ENCODE peak calls at places on chromosomes 12 and 14, in nine cellular contexts. X is A549, Q is cardiac fibroblast, I is body of pancreas, A is uterus, S is lower leg skin, E is coronary artery, H is left lung, Y is fibroblast of mammary gland. P is an unnamed sample.

GRCh38 chr12:76199808-76200207 is 115.3 kb upstream of the NAP1L1 start:
- DNase-seq in X (no peak), Q (peak; percentile 74), I (peak; percentile 6), A (no peak), S (no peak), E (no peak), H (no peak), Y (peak; percentile 73), P (no peak)

GRCh38 chr14:94689218-94689984 is 77.2 kb downstream of the SERPINA3 start:
- DNase-seq in X (peak; percentile 38), Q (peak; percentile 55), I (peak; percentile 79), A (peak; percentile 71), S (peak; percentile 21), E (no peak), H (peak; percentile 86), Y (peak; percentile 33), P (peak; percentile 14)

GRCh38 chr14:95482967-95483842 is 33.2 kb downstream of the SYNE3 start:
- DNase-seq in X (peak; percentile 67), Q (peak; percentile 83), I (peak; percentile 33), A (peak; percentile 86), S (peak; percentile 81), E (peak; percentile 93), H (peak; percentile 85), Y (peak; percentile 98), P (peak; percentile 84)

GRCh38 chr12:2605301-2605700 is 189.5 kb upstream of the FKBP4 start:
- DNase-seq in X (no peak), Q (no peak), I (no peak), A (no peak), S (no peak), E (no peak), H (peak; percentile 19), Y (no peak), P (no peak)

GRCh38 chr12:94326727-94327126 is 132.9 kb downstream of the CEP83 start:
- DNase-seq in X (no peak), Q (peak; percentile 91), I (no peak), A (no peak), S (no peak), E (no peak), H (no peak), Y (peak; percentile 79), P (peak; percentile 18)

GRCh38 chr12:107317751-107318553 is 224.6 kb upstream of the CRY1 start:
- DNase-seq in X (peak; percentile 91), Q (peak; percentile 87), I (peak; percentile 92), A (no peak), S (peak; percentile 75), E (no peak), H (peak; percentile 94), Y (peak; percentile 65), P (peak; percentile 97)

GRCh38 chr14:71523630-71524320 is 408.5 kb upstream of the RGS6 start:
- DNase-seq in X (no peak), Q (no peak), I (no peak), A (no peak), S (no peak), E (no peak), H (no peak), Y (peak; percentile 42), P (no peak)

GRCh38 chr12:3142386-3142785 is 65.2 kb downstream of the TSPAN9 start:
- DNase-seq in X (no peak), Q (no peak), I (no peak), A (no peak), S (no peak), E (no peak), H (no peak), Y (no peak), P (no peak)

GRCh38 chr12:15928345-15928744 is 17.2 kb downstream of the DERA start:
- DNase-seq in X (peak; percentile 42), Q (peak; percentile 95), I (no peak), A (no peak), S (no peak), E (no peak), H (no peak), Y (peak; percentile 87), P (peak; percentile 81)

GRCh38 chr12:6264402-6265037 is 46.0 kb upstream of the PLEKHG6 start:
- DNase-seq in X (no peak), Q (no peak), I (peak; percentile 37), A (no peak), S (no peak), E (no peak), H (no peak), Y (no peak), P (no peak)

GRCh38 chr12:2804390-2805145 is 7.9 kb upstream of the ITFG2 start:
- DNase-seq in X (no peak), Q (peak; percentile 70), I (peak; percentile 42), A (peak; percentile 52), S (no peak), E (no peak), H (no peak), Y (peak; percentile 68), P (no peak)

GRCh38 chr14:54398028-54398368 is 1.2 kb downstream of the CDKN3 start:
- DNase-seq in X (no peak), Q (no peak), I (no peak), A (no peak), S (no peak), E (no peak), H (no peak), Y (no peak), P (no peak)
- H3K4me3 ChIP-seq in X (peak overlapping the region; percentile 78), Q (no peak overlapping the region), I (no peak overlapping the region), A (no peak overlapping the region), S (no peak overlapping the region), E (no peak overlapping the region), H (no peak overlapping the region), Y (peak overlapping the region; percentile 73), P (no peak overlapping the region)

GRCh38 chr12:79420146-79420618 is 270.6 kb downstream of the PAWR start:
- DNase-seq in X (peak; percentile 82), Q (peak; percentile 95), I (no peak), A (no peak), S (no peak), E (no peak), H (no peak), Y (peak; percentile 84), P (peak; percentile 77)
- TF ChIP-seq CTCF in X (peak; percentile 81), Q (peak; percentile 51), I (peak; percentile 26), A (peak; percentile 62), S (no peak), E (peak; percentile 31), H (peak; percentile 32), Y (peak; percentile 64), P (peak; percentile 66)

GRCh38 chr14:102140750-102141145 is 1.1 kb downstream of the WDR20 start:
- DNase-seq in X (no peak), Q (no peak), I (no peak), A (no peak), S (no peak), E (no peak), H (no peak), Y (no peak), P (no peak)

GRCh38 chr14:102140027-102140749 is 491 bp downstream of the WDR20 start:
- DNase-seq in X (peak; percentile 16), Q (peak; percentile 27), I (peak; percentile 47), A (peak; percentile 19), S (peak; percentile 27), E (peak; percentile 74), H (peak; percentile 87), Y (no peak), P (peak; percentile 55)

GRCh38 chr14:102138935-102139247 is 806 bp upstream of the WDR20 start:
- DNase-seq in X (no peak), Q (no peak), I (peak; percentile 33), A (no peak), S (no peak), E (no peak), H (no peak), Y (no peak), P (no peak)

GRCh38 chr14:102138535-102138934 is 1.2 kb upstream of the WDR20 start:
- DNase-seq in X (no peak), Q (no peak), I (no peak), A (no peak), S (no peak), E (no peak), H (no peak), Y (no peak), P (no peak)

DNA sequence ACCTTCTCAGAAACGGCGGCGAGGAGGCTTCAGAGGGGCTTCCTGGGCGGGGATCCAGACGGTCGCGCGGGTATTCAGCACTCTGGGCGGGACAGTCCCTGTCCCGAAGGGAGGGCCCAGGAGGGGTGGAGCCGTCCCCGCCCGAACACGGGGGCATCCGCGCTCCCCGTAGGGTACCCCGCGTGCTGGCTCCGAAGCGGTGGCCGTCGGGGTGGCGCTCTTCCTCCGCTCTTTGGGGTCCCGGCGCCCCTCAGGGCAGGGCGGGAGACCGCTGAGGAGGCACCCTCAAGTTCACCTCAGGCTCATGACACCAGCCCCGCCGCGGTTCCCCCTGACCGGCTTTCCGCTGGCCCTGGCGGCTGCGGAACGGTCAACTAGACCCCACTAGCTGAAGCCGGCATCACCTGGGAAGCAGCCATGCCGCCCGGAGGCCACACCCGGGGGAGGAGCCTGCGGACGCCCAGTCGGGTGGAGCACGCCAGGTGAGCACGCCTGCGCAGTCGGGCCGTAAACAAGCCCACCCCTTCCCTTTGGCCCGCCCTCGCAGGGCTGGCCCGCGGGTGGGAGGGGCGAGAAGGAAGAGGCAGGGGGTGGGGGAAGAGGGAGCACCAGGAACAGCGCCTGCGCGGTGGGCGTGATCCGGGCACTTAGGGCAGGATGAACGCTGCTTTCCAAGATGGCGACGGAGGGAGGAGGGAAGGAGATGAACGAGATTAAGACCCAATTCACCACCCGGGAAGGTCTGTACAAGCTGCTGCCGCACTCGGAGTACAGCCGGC is at the start of gene WDR20:
- DNase-seq in X (peak; percentile 98), Q (peak; percentile 97), I (peak; percentile 99), A (peak; percentile 97), S (peak; percentile 97), E (peak; percentile 96), H (peak; percentile 100), Y (peak; percentile 94), P (peak; percentile 99)
- H3K4me3 ChIP-seq in X (peak within 1 kb of the TSS; percentile 95), Q (peak within 1 kb of the TSS; percentile 100), I (peak within 1 kb of the TSS; percentile 100), A (peak within 1 kb of the TSS; percentile 78), S (peak within 1 kb of the TSS; percentile 90), E (peak within 1 kb of the TSS; percentile 96), H (peak within 1 kb of the TSS; percentile 89), Y (peak within 1 kb of the TSS; percentile 93), P (peak within 1 kb of the TSS; percentile 92)

GRCh38 chr12:108516511-108517275 is 1.6 kb downstream of the FICD start:
- DNase-seq in X (peak; percentile 39), Q (peak; percentile 24), I (no peak), A (no peak), S (no peak), E (no peak), H (no peak), Y (peak; percentile 21), P (no peak)
- TF ChIP-seq CTCF in X (no peak), Q (no peak), I (no peak), A (no peak), S (no peak), E (no peak), H (no peak), Y (no peak), P (no peak)

DNA sequence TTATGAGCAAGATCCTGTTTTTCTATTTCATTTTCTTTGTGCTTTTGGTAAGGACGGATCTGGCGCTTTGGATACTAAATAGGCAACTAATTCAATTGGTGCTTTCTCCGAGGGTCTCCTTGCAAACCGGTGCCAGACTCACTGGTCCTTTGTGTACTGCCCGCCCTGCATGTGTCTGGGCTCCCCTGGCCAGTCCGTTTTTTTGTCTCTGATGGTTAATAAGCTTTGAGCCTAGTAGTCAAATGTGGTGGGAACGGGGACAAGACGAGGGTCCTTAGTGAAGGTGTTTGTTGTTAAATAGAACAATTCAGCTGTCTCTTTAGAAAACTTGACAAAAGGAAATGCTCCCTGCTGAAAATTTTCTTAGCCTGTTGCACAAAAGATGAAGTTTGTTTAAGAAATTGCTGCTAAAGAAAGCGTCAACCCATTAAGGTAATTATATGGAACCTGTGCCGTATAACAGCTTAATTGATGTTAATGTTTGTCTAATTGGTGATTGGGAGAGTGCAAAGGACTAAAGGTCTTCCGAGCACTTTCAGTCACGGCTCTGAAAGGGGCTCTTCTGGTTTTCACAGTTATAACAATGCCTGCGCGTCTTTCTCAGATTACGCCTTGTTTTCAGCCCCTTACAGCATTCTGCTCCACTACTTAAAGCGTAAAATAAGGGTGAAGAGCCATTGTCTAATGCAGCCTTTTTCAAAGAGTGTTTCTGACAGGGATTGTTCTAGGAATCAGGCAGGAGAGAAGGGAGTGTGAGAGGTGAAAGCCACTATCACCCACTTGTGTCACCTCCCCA is 537.4 kb downstream of the PRKD1 start:
- DNase-seq in X (no peak), Q (no peak), I (no peak), A (no peak), S (no peak), E (no peak), H (no peak), Y (no peak), P (no peak)
- H3K4me3 ChIP-seq in X (no peak overlapping the region), Q (no peak overlapping the region), I (no peak overlapping the region), A (no peak overlapping the region), S (no peak overlapping the region), E (no peak overlapping the region), H (no peak overlapping the region), Y (no peak overlapping the region), P (no peak overlapping the region)

P was measured in epithelial cell of esophagus.